ENCODE peak calls at places on chromosome 9, in five cellular contexts. G is left lung, O is heart right ventricle, M is SK-N-SH, E is PC-9. U is an unnamed sample.

GRCh38 chr9:91151014-91151740 is 210.5 kb downstream of the AUH start:
- DNase-seq in G (no peak), O (no peak), E (no peak), M (no peak), U (no peak)

GRCh38 chr9:63859475-63860215 is 1425.4 kb downstream of the FOXD4L5 start:
- DNase-seq in M (peak; percentile 86), O (peak; percentile 28), E (peak; percentile 47), G (no peak), U (peak; percentile 57)

GRCh38 chr9:93886911-93887310 is 68.2 kb downstream of the BARX1 start:
- DNase-seq in M (no peak), E (no peak), O (no peak), G (no peak), U (no peak)

GRCh38 chr9:124122813-124123462 is 111.4 kb downstream of the LHX2 start:
- DNase-seq in E (no peak), O (no peak), M (peak; percentile 56), G (no peak), U (no peak)

GRCh38 chr9:78575041-78575440 is 278.1 kb downstream of the PSAT1 start:
- DNase-seq in E (no peak), M (no peak), G (no peak), O (no peak), U (no peak)

GRCh38 chr9:8371686-8372085 is 572.1 kb upstream of the DMAC1 start:
- DNase-seq in O (no peak), E (no peak), G (no peak), M (no peak), U (no peak)

GRCh38 chr9:133199648-133200321 is 9.3 kb downstream of the OBP2B start:
- DNase-seq in O (peak; percentile 40), G (no peak), E (no peak), M (no peak), U (peak; percentile 59)

GRCh38 chr9:136773386-136774044 is 9.2 kb upstream of the LCN15 start:
- DNase-seq in E (no peak), M (peak; percentile 76), O (no peak), G (no peak), U (peak; percentile 70)

GRCh38 chr9:100477221-100477620 is 4.3 kb downstream of the TMEFF1 start:
- DNase-seq in M (no peak), O (no peak), G (no peak), E (no peak), U (no peak)

GRCh38 chr9:116516456-116516855 is 170.6 kb upstream of the TRIM32 start:
- DNase-seq in M (no peak), G (no peak), O (no peak), E (no peak), U (no peak)

GRCh38 chr9:105046907-105047651 is 119.1 kb upstream of the ABCA1 start:
- DNase-seq in M (peak; percentile 60), O (no peak), E (no peak), G (no peak), U (no peak)

GRCh38 chr9:81874926-81875325 is 53.3 kb upstream of the SPATA31D4 start:
- DNase-seq in G (no peak), E (no peak), O (no peak), M (no peak), U (no peak)

GRCh38 chr9:103804077-103804735 is 289.9 kb upstream of the SMC2 start:
- DNase-seq in G (no peak), O (no peak), M (no peak), E (peak; percentile 81), U (no peak)

GRCh38 chr9:114988962-114989599 is 58.7 kb upstream of the TNFSF8 start:
- DNase-seq in O (no peak), M (no peak), G (no peak), E (peak; percentile 68), U (no peak)

GRCh38 chr9:86519216-86519615 is 165.0 kb upstream of the TUT7 start:
- DNase-seq in G (no peak), O (no peak), M (no peak), E (no peak), U (no peak)

GRCh38 chr9:123049589-123050222 is 16.2 kb downstream of the GPR21 start:
- DNase-seq in E (no peak), G (no peak), M (no peak), O (no peak), U (no peak)

GRCh38 chr9:65411901-65412300 is 126.9 kb upstream of the FOXD4L5 start:
- DNase-seq in O (no peak), E (no peak), M (no peak), G (no peak), U (no peak)

GRCh38 chr9:69674112-69674511 is 1.9 kb upstream of the APBA1 start:
- DNase-seq in O (no peak), G (no peak), M (no peak), E (no peak), U (no peak)
- TF ChIP-seq CTCF in O (no peak), G (no peak), M (peak; percentile 26), E (peak; percentile 11), U (no peak)

GRCh38 chr9:130303613-130304055 is 38.1 kb downstream of the HMCN2 start:
- DNase-seq in M (no peak), E (no peak), G (no peak), O (no peak), U (no peak)

GRCh38 chr9:130304141-130304540 is 38.6 kb downstream of the HMCN2 start:
- DNase-seq in M (no peak), O (no peak), E (no peak), G (no peak), U (no peak)

GRCh38 chr9:130301483-130302286 is 36.1 kb downstream of the HMCN2 start:
- DNase-seq in E (no peak), G (no peak), M (peak; percentile 59), O (peak; percentile 78), U (no peak)

GRCh38 chr9:130304643-130305042 is 39.1 kb downstream of the HMCN2 start:
- DNase-seq in O (no peak), M (no peak), E (no peak), G (no peak), U (no peak)

DNA sequence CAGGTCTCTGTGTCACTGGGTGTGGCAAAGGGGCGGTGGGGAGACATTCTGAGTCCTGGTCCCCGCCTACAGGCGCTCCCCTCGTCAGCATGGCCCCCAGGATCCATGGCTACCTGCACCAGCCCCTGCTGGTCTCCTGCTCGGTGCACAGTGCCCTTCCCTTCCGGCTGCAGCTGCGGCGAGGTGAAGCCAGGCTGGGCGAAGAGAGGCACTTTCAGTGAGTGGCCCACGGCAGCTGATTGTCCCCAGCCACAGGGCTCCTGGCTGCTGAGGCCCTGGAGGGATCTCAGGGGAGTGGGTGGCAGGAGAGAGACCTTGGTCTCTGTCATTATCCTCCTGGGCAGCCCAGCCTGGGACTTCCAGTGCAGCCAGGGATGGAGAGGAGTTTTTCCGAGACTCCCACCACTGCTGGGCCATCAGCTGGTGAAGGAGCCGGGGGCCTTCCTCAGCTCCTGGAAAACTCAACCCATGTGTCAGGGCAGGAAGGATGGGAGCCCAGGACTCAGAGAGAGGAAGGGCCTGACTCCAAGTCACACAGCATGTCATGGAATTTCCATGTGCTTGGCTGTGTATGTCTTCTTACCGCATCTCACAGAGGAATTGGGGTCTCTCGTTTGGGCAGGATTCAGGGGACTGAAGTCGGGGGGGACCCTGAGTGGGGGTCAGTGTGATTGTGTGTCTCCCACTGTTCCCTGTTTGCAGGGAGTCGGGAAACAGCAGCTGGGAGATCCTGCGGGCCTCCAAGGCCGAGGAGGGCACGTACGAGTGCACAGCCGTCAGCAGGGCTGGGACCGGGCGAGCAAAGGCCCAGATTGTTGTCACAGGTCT is 37.4 kb downstream of the HMCN2 start:
- DNase-seq in O (no peak), G (no peak), E (no peak), M (no peak), U (no peak)
- H3K27me3 ChIP-seq in O (no peaks in the 10 kb centered on the region), G (peaks cover 15% of the 10 kb centered on the region), E (peaks cover 55% of the 10 kb centered on the region), M (no peaks in the 10 kb centered on the region), U (peaks cover 4% of the 10 kb centered on the region)

DNA sequence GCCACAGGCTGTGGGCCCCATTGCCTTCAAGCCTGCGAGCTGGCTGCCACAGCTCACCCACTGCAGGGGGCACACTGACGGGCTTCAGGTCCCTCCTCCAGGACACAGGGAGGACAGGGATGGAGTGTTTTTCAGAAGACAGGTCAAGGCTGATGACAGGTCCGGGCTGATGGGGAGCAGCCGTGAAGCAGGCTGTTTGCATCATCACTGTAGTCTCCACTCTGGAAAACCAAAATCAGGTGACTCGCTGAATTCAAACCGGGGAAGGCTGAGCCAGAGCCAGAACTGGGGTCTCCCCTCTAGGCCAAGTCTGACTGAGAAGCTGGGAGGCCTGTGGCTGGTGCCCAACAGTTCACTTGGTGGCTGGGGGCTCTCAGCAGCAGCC is 48.5 kb downstream of the OLFM1 start:
- DNase-seq in O (no peak), M (no peak), E (no peak), G (no peak), U (no peak)
- TF ChIP-seq CTCF in O (no peak), M (no peak), E (no peak), G (no peak), U (no peak)

DNA sequence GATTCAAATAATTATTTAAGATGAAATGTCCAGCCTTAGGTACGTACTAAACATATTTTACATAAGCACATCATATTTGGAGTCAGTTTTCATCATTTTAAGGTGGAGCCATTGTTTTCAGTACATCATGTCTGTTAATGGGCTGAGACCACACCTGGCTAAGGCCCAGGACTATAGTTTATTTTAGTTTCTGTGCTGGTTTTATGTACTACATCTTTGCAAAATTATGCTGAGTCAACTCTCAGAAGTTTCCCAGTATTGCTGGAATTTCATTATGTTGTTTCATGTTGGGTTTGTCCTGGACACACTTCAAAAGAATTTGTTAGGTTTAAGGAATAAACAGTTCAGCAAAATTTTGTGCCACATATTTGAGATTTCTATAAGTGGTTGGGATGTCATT is 171.2 kb downstream of the CCDC171 start:
- DNase-seq in G (no peak), E (no peak), O (no peak), M (no peak), U (no peak)
- H3K27me3 ChIP-seq in G (no peaks in the 10 kb centered on the region), E (no peaks in the 10 kb centered on the region), O (no peaks in the 10 kb centered on the region), M (no peaks in the 10 kb centered on the region), U (no peaks in the 10 kb centered on the region)

DNA sequence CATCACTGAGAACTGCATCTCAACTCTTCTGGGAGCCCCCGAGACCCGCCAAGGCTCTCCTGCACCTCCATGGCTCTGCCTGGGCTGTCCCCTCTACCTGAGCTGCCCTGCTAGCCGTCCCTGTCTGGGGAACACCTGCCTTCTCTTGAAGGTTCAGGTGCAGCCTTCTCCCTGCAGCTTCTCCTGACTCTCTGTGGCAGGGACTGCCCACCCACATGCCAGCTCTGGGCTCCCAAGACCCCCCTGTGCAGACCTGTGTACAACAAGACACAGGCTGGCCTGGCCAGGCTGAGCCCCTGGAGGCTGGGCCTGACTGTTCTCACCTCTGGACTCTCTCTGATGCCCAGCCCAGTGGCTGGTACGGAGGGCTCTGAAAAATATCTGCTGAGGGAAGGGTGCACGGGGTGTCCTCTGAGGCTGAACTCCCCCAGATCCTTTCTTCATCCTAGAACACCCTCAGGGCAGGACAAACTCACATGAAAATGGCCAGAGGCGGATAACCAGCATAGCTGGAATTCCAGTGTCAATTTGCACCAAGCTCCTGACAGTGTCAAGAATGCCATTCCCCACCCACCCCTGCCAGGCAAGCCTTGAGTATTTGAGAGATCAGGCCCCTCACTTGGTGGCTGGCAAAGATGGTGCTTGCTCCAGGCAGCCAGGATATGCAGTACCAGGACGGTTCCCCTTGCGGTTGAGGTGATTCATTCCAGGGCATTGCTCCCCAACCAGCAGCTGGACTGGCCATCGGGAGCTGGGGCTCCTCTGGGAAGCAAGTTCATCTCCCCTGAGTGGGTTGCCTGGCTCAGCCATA is 40.9 kb upstream of the SLC25A51 start:
- DNase-seq in G (no peak), E (peak; percentile 87), O (no peak), M (no peak), U (peak; percentile 44)
- TF ChIP-seq CTCF in G (no peak), E (no peak), O (no peak), M (no peak), U (no peak)

DNA sequence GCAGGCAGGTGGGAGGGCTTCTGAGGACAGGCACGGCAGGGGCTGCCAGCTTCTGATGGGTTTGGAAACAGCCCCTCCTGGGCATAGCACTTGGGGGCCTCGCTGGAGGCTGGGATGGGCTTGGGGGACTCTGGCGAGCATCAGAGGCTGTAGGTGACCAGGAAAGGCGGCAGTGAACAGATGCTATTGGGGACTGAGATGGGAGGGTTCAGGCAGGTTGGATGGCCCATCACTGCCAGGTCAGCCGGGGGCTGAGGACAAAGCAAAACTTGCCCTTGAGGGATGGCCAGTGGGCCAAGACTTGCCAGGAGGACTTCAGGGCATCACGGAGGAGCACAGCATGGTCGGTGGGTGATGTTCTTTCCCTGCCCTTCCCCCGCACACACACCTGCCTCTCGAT is 6.7 kb downstream of the AIF1L start:
- DNase-seq in G (no peak), O (no peak), M (no peak), E (no peak), U (no peak)
- H3K27me3 ChIP-seq in G (peaks cover 3% of the 10 kb centered on the region), O (no peaks in the 10 kb centered on the region), M (no peaks in the 10 kb centered on the region), E (no peaks in the 10 kb centered on the region), U (peaks cover 2% of the 10 kb centered on the region)